ENCODE peak calls at places on chromosomes 6 and 20, in five cellular contexts. N is cardiac muscle cell, A is WERI-Rb-1, T is HepG2, B is PC-3. X is an unnamed sample.

GRCh38 chr20:31440012-31440659 is at the start of gene DEFB123:
- DNase-seq in B (no peak), A (no peak), N (no peak), T (no peak), X (no peak)

GRCh38 chr6:136980070-136980469 is 58.0 kb downstream of the SLC35D3 start:
- DNase-seq in N (no peak), A (peak), T (no peak), B (no peak), X (no peak)

GRCh38 chr20:59992531-59992930 is 34.3 kb downstream of the CDH26 start:
- DNase-seq in B (peak), T (no peak), A (no peak), N (no peak), X (peak)

GRCh38 chr20:51528263-51529026 is 14.1 kb downstream of the NFATC2 start:
- DNase-seq in N (no peak), T (no peak), B (no peak), A (no peak), X (no peak)

GRCh38 chr6:10434235-10434634 is 19.4 kb upstream of the TFAP2A start:
- DNase-seq in A (no peak), B (peak), T (no peak), N (no peak), X (peak)

GRCh38 chr6:41538556-41539182 is 7.5 kb upstream of the FOXP4 start:
- DNase-seq in T (no peak), B (no peak), A (no peak), N (no peak), X (no peak)

GRCh38 chr6:150391890-150392289 is 23.1 kb downstream of the IYD start:
- DNase-seq in A (no peak), N (no peak), B (peak), T (no peak), X (no peak)

GRCh38 chr20:48194578-48194977 is 409.3 kb upstream of the SULF2 start:
- DNase-seq in B (no peak), A (no peak), T (no peak), N (no peak), X (no peak)

GRCh38 chr20:50689864-50690263 is 1.5 kb downstream of the RIPOR3 start:
- DNase-seq in N (no peak), T (no peak), B (no peak), A (no peak), X (no peak)

GRCh38 chr6:79762370-79762769 is 131.2 kb downstream of the SH3BGRL2 start:
- DNase-seq in B (peak), T (no peak), A (peak), N (peak), X (no peak)

GRCh38 chr6:43020847-43021246 is 576 bp upstream of the RRP36 start:
- DNase-seq in A (peak), B (no peak), N (no peak), T (no peak), X (peak)

GRCh38 chr6:118668761-118669411 is 17.5 kb upstream of the CEP85L start:
- DNase-seq in B (peak), T (no peak), A (no peak), N (no peak), X (no peak)

GRCh38 chr20:1266167-1266973 is at the start of gene SNPH:
- DNase-seq in B (peak), T (no peak), N (peak), A (peak), X (peak)

GRCh38 chr6:4929319-4929718 is 74.5 kb downstream of the RPP40 start:
- DNase-seq in A (no peak), B (no peak), T (no peak), N (no peak), X (no peak)

GRCh38 chr6:93183513-93183912 is 235.8 kb downstream of the EPHA7 start:
- DNase-seq in N (no peak), T (no peak), A (peak), B (no peak), X (no peak)

GRCh38 chr6:44537306-44538049 is 150.0 kb downstream of the CDC5L start:
- DNase-seq in N (no peak), A (peak), T (no peak), B (no peak), X (no peak)

GRCh38 chr20:51236396-51236795 is 213.5 kb upstream of the KCNG1 start:
- DNase-seq in B (no peak), N (no peak), A (no peak), T (no peak), X (no peak)

GRCh38 chr6:53961679-53962370 is 149.4 kb upstream of the MLIP start:
- DNase-seq in N (peak), T (no peak), B (peak), A (no peak), X (no peak)

GRCh38 chr20:60050193-60050960 is 92.2 kb downstream of the CDH26 start:
- DNase-seq in A (peak), T (peak), B (peak), N (peak), X (peak)

GRCh38 chr6:109448615-109449014 is 7.0 kb downstream of the MICAL1 start:
- DNase-seq in B (no peak), T (no peak), A (no peak), N (no peak), X (no peak)

GRCh38 chr20:9040874-9041524 is 27.9 kb upstream of the PLCB4 start:
- DNase-seq in A (no peak), N (no peak), T (no peak), B (no peak), X (no peak)

GRCh38 chr6:151087861-151088598 is 151.7 kb upstream of the AKAP12 start:
- DNase-seq in B (no peak), T (peak), N (peak), A (no peak), X (no peak)

GRCh38 chr6:157241411-157241979 is 81.8 kb downstream of the TMEM242 start:
- DNase-seq in T (no peak), A (no peak), B (peak), N (no peak), X (no peak)

GRCh38 chr6:80607814-80608391 is 501.4 kb downstream of the BCKDHB start:
- DNase-seq in T (no peak), B (peak), N (no peak), A (no peak), X (peak)

GRCh38 chr6:157209865-157210530 is 113.3 kb downstream of the TMEM242 start:
- DNase-seq in T (no peak), B (no peak), A (no peak), N (no peak), X (no peak)

GRCh38 chr20:45924391-45925261 is 9.9 kb upstream of the PCIF1 start:
- DNase-seq in B (no peak), T (peak), N (no peak), A (no peak), X (no peak)

GRCh38 chr6:163701761-163702160 is 287.2 kb downstream of the QKI start:
- DNase-seq in B (no peak), N (peak), A (no peak), T (no peak), X (no peak)

GRCh38 chr6:105015482-105015881 is 58.6 kb downstream of the LIN28B start:
- DNase-seq in T (no peak), N (no peak), B (peak), A (no peak), X (no peak)

GRCh38 chr6:157151029-157151428 is 172.3 kb downstream of the TMEM242 start:
- DNase-seq in A (no peak), B (no peak), N (no peak), T (no peak), X (no peak)

GRCh38 chr6:13331516-13332348 is 3.4 kb upstream of the TBC1D7 start:
- DNase-seq in A (no peak), T (peak), N (peak), B (peak), X (no peak)

GRCh38 chr20:50043573-50044352 is 61.0 kb downstream of the SNAI1 start:
- DNase-seq in B (no peak), A (no peak), N (no peak), T (no peak), X (no peak)

GRCh38 chr6:6585003-6585311 is 3.6 kb upstream of the LY86 start:
- DNase-seq in A (no peak), T (no peak), N (no peak), B (no peak), X (no peak)

GRCh38 chr20:62458256-62459251 is 17.2 kb downstream of the GATA5 start:
- DNase-seq in N (no peak), T (no peak), B (no peak), A (no peak), X (no peak)

GRCh38 chr20:37379967-37380828 is 34.3 kb downstream of the SRC start:
- DNase-seq in N (no peak), B (peak), A (no peak), T (peak), X (no peak)

GRCh38 chr20:57703013-57703412 is 6.8 kb downstream of the PMEPA1 start:
- DNase-seq in N (no peak), B (no peak), A (no peak), T (no peak), X (no peak)

GRCh38 chr20:57701651-57702050 is 8.2 kb downstream of the PMEPA1 start:
- DNase-seq in N (no peak), B (no peak), T (no peak), A (no peak), X (no peak)

GRCh38 chr20:57702521-57702920 is 7.3 kb downstream of the PMEPA1 start:
- DNase-seq in N (no peak), B (no peak), T (no peak), A (no peak), X (no peak)

GRCh38 chr20:57701090-57701489 is 8.7 kb downstream of the PMEPA1 start:
- DNase-seq in B (no peak), N (no peak), T (no peak), A (no peak), X (no peak)

DNA sequence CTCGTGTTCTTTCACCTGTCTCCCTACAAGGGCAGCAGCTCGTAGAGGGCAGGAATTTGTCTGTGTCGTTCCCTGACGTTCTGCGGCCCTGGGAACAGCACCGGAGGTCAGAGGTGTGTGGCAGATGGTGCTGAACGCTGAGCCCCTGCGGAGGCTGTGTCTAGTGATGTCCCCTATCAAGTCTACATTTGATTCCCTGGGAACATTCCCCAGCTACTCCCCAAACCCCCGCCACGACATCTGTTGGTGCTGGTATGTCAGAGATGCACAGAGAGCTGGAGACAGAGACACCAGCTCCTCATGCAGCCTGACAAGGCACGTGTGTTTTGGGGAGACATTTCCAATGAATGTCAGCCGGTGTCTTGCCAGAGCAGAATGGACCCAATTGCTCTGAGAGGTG is 7.7 kb downstream of the PMEPA1 start:
- DNase-seq in T (no peak), B (no peak), A (peak), N (no peak), X (no peak)
- H3K27ac ChIP-seq in T (no peak), B (no peak), A (peak), N (no peak), X (peak)

GRCh38 chr20:4227085-4227821 is 211.9 kb upstream of the RNF24 start:
- DNase-seq in N (no peak), A (peak), B (peak), T (peak), X (peak)
- TF ChIP-seq CTCF in N (peak), A (peak), B (peak), T (peak), X (no peak)

GRCh38 chr6:160394654-160395035 is 46.5 kb downstream of the SLC22A3 start:
- DNase-seq in T (peak), B (no peak), A (no peak), N (no peak), X (no peak)
- H3K27ac ChIP-seq in T (peak), B (no peak), A (no peak), N (peak), X (peak)

GRCh38 chr20:43983359-43983758 is 68.7 kb downstream of the TOX2 start:
- DNase-seq in N (no peak), A (peak), T (no peak), B (peak), X (no peak)
- TF ChIP-seq CTCF in N (peak), A (peak), T (peak), B (peak), X (no peak)

GRCh38 chr6:2396856-2397640 is 151.6 kb upstream of the GMDS start:
- DNase-seq in B (no peak), A (no peak), T (no peak), N (no peak), X (no peak)
- H3K27ac ChIP-seq in B (no peak), A (no peak), T (no peak), N (no peak), X (no peak)

GRCh38 chr6:39362487-39362865 is 40.0 kb upstream of the KCNK16 start:
- DNase-seq in T (no peak), N (no peak), A (peak), B (peak), X (no peak)
- TF ChIP-seq CTCF in T (no peak), N (no peak), A (peak), B (no peak), X (no peak)

GRCh38 chr20:63572788-63573738 is 976 bp downstream of the HELZ2 start:
- DNase-seq in N (no peak), A (no peak), T (peak), B (peak), X (no peak)

GRCh38 chr20:63573739-63574131 is 304 bp downstream of the HELZ2 start:
- DNase-seq in T (no peak), N (no peak), A (no peak), B (no peak), X (no peak)

GRCh38 chr20:63574829-63575720 is 1.0 kb upstream of the HELZ2 start:
- DNase-seq in B (no peak), T (no peak), N (no peak), A (no peak), X (no peak)

GRCh38 chr20:63576311-63576710 is 2.3 kb upstream of the HELZ2 start:
- DNase-seq in A (no peak), B (no peak), N (no peak), T (no peak), X (no peak)

DNA sequence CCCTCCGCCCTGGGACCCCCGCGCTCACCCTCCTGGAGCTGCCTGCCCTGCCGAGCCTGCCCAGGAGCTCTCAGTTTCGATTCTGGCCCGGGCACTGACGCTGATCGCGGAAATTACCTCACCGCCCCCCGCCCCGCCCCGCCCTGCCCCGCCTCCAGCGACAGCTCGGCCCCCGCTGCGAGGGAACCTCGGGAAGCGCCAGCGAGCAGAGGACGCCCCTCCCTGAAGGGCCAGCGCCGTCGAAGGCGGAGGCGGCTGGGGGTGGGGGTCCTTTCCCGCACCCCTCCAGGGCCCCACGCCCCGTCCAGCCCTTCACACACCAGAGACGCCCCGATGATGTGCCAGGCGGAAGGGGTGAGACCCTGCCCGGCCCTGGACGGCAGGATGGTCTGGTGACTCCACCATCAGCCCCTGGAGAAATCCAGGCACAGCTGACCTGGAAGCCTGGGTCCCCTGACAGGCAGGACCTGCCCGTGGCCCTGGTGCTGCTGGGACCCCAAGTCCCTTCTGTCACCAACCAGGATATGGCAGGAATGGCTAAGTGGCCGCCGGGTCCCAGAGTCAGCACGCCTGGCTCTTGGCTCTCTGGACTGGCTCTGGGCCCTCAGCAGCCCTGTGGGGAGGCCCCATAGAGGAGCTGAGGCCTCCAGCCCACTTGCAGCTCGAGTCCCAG is at the start of gene HELZ2:
- DNase-seq in N (peak), T (peak), B (peak), A (peak), X (peak)
- H3K27ac ChIP-seq in N (no peak), T (peak), B (no peak), A (peak), X (peak)

X was measured in RWPE1.